ENCODE peak calls at places on chromosomes 13 and 19, in eight cellular contexts. P is heart left ventricle; Z is tibial nerve; O is left ventricle myocardium inferior; D is neural progenitor cell; T is CD8-positive, alpha-beta memory T cell; C is cardiac muscle cell; J is dorsolateral prefrontal cortex. S is an unnamed sample.
A peak's percentile ranks its signal among the peaks of the same experiment; 100 is the strongest.

GRCh38 chr13:38821753-38822551 is 135.1 kb downstream of the FREM2 start:
- DNase-seq in P (no peak), Z (no peak), C (no peak), T (no peak), O (no peak), J (peak; percentile 50), D (no peak), S (no peak)

GRCh38 chr19:13830761-13831481 is 35.7 kb downstream of the ZSWIM4 start:
- DNase-seq in J (no peak), D (no peak), Z (no peak), T (peak; percentile 34), C (no peak), O (no peak), P (no peak), S (peak; percentile 48)

GRCh38 chr13:78499802-78500201 is 103.5 kb downstream of the POU4F1 start:
- DNase-seq in T (no peak), D (peak; percentile 45), C (no peak), P (no peak), O (no peak), Z (no peak), J (no peak), S (no peak)

GRCh38 chr19:44207126-44207803 is 5.1 kb upstream of the ZNF227 start:
- DNase-seq in J (peak; percentile 88), O (peak; percentile 89), Z (peak; percentile 62), D (peak; percentile 94), T (peak; percentile 74), P (peak; percentile 93), C (peak; percentile 94), S (peak; percentile 93)

GRCh38 chr19:44051654-44052402 is at the start of gene ZNF223:
- DNase-seq in D (peak; percentile 94), Z (peak; percentile 85), P (peak; percentile 97), C (peak; percentile 96), J (peak; percentile 95), O (peak; percentile 94), T (peak; percentile 23), S (peak; percentile 91)

GRCh38 chr19:27736225-27736624 is 1476.7 kb downstream of the UQCRFS1 start:
- DNase-seq in T (no peak), Z (no peak), C (no peak), D (no peak), J (no peak), P (no peak), O (no peak), S (no peak)

GRCh38 chr13:93762703-93763102 is 536.1 kb downstream of the GPC6 start:
- DNase-seq in J (no peak), D (no peak), C (no peak), P (no peak), T (no peak), O (no peak), Z (no peak), S (no peak)

GRCh38 chr13:39417643-39418042 is 185.3 kb downstream of the LHFPL6 start:
- DNase-seq in O (no peak), J (no peak), P (no peak), D (peak; percentile 49), C (no peak), T (no peak), Z (no peak), S (peak; percentile 52)

GRCh38 chr13:53012707-53013106 is 15.9 kb upstream of the OLFM4 start:
- DNase-seq in Z (no peak), T (no peak), D (no peak), P (no peak), J (no peak), O (no peak), C (no peak), S (no peak)

GRCh38 chr19:28482221-28482620 is 730.7 kb downstream of the UQCRFS1 start:
- DNase-seq in D (no peak), O (no peak), C (no peak), P (no peak), J (no peak), T (no peak), Z (no peak), S (no peak)

GRCh38 chr19:48194041-48194871 is 23.8 kb downstream of the ZSWIM9 start:
- DNase-seq in O (no peak), C (peak; percentile 28), J (no peak), T (no peak), D (peak; percentile 48), P (no peak), Z (no peak), S (no peak)

GRCh38 chr19:29422686-29423085 is 103.1 kb upstream of the VSTM2B start:
- DNase-seq in O (no peak), Z (no peak), P (no peak), T (no peak), D (no peak), C (no peak), J (no peak), S (no peak)

GRCh38 chr13:87777395-87777794 is 106.2 kb downstream of the SLITRK5 start:
- DNase-seq in C (peak; percentile 11), J (no peak), O (no peak), D (peak; percentile 25), P (no peak), T (no peak), Z (no peak), S (no peak)

GRCh38 chr19:44740351-44740824 is 8.1 kb upstream of the BCL3 start:
- DNase-seq in D (no peak), Z (no peak), P (no peak), C (no peak), T (no peak), O (no peak), J (no peak), S (no peak)

GRCh38 chr19:41426952-41427646 is at the start of gene B3GNT8:
- DNase-seq in D (peak; percentile 95), T (peak; percentile 52), C (peak; percentile 94), P (peak; percentile 92), O (peak; percentile 90), J (no peak), Z (peak; percentile 82), S (peak; percentile 69)

GRCh38 chr19:17687857-17688784 is at the start of gene UNC13A:
- DNase-seq in D (peak; percentile 92), P (peak; percentile 53), T (peak; percentile 31), Z (no peak), O (peak; percentile 40), C (peak; percentile 86), J (peak; percentile 79), S (no peak)

GRCh38 chr13:41398494-41399190 is 58.7 kb upstream of the RGCC start:
- DNase-seq in D (no peak), Z (no peak), J (no peak), T (no peak), P (no peak), O (no peak), C (no peak), S (no peak)

GRCh38 chr19:13797870-13798269 is 2.6 kb downstream of the ZSWIM4 start:
- DNase-seq in T (no peak), O (no peak), P (no peak), C (no peak), J (no peak), D (no peak), Z (no peak), S (peak; percentile 85)

GRCh38 chr19:46081928-46082727 is 41.3 kb upstream of the IGFL4 start:
- DNase-seq in C (peak; percentile 69), P (no peak), J (no peak), D (peak; percentile 65), T (no peak), Z (no peak), O (no peak), S (peak; percentile 70)

GRCh38 chr19:6668696-6669095 is 1.3 kb downstream of the TNFSF14 start:
- DNase-seq in O (no peak), T (no peak), P (no peak), D (no peak), J (no peak), Z (no peak), C (no peak), S (no peak)
- H3K4me3 ChIP-seq in O (no peak overlapping the region), T (peak overlapping the region; percentile 86), P (peak overlapping the region; percentile 55), D (no peak overlapping the region), J (no peak overlapping the region), Z (no peak overlapping the region), C (no peak overlapping the region), S (no peak overlapping the region)

DNA sequence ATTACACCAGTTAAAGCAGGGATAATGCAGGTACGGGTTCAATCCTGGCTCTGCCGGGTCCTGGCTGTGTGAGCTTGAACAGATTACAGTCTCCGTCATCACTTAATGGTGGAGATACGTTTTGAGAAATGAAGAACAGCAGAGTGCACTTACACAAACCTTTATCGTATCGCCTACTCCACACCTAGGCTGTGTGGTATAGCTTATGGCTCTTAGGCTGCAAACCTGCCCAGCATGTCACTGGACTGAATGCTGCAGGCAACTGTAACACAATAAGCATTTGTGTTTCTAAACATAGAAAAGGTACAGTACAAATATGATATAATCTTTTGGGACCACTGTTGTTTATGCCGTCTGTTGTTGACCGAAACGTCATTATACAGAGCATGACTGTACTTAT is 11.5 kb downstream of the KRTDAP start:
- DNase-seq in D (no peak), C (peak; percentile 17), T (no peak), P (no peak), Z (no peak), O (no peak), J (no peak), S (no peak)
- H3K4me3 ChIP-seq in D (no peak overlapping the region), C (no peak overlapping the region), T (no peak overlapping the region), P (no peak overlapping the region), Z (no peak overlapping the region), O (no peak overlapping the region), J (no peak overlapping the region), S (no peak overlapping the region)

DNA sequence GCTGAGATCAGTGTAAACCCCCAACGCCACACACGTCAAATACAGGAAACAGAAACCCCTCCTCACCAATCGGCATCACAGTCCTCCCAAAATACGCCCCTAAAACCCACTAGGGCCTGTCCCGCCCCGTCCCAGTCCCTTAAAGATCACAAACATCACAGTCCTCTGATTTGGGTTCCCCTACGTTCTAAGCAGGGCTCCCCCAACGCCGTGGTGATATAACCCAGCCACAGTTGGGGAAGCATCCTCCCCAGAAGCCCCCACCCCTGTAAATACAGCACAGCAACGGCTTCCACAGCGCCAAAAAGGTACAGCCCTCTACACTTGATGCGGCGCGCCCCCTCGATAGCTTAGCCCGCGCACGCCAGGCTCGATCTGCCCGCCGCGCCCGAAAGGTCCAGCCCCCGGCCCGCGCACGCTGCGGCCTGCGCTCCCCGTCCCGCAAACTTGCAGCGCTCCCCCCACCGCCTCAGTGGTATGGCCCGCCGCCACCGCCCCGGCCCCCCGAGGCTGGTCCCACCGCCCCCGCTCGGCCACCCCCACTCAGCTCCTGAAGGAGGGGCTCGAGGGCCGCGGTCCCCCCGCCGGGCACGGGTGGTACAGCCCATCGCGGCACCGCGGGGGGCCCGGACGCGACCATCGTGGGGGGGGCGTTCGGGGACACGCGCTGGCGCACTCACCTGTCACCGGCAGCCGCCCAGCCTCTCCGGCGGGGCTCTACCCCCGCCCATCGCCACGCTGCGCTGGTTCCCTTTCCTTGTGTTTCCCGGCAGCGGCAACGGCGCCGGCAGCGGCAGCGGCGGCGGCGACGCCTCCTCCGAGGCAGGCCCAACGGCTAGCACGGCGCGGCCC is at the start of gene AKT2:
- DNase-seq in O (peak; percentile 66), J (peak; percentile 82), T (peak; percentile 73), Z (no peak), C (peak; percentile 88), D (peak; percentile 94), P (peak; percentile 72), S (peak; percentile 38)
- H3K4me3 ChIP-seq in O (peak within 1 kb of the TSS; percentile 83), J (peak within 1 kb of the TSS; percentile 91), T (peak within 1 kb of the TSS; percentile 85), Z (peak within 1 kb of the TSS; percentile 97), C (peak within 1 kb of the TSS; percentile 56), D (peak within 1 kb of the TSS; percentile 94), P (peak within 1 kb of the TSS; percentile 90), S (peak within 1 kb of the TSS; percentile 85)

DNA sequence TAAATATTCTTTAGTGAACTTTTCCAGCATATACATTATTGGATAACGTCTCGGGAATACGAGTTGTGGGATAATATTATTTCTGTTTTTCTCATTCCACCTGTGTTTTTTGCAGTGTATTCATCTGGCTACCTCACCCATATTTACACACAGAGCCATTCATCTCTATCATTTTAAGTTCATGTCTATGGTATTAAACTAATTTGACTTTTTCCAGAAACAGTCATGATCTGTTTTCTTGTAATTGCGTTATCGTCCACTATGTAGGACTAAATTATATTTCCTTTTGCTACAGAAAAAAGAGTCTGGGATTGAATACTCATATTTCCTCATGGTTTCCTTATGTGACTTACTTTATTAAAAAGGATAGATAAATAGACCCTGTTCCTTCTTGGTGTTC is 2.7 kb downstream of the ATP11A start:
- DNase-seq in O (no peak), J (no peak), Z (no peak), T (no peak), P (no peak), C (no peak), D (no peak), S (no peak)
- H3K4me3 ChIP-seq in O (peak overlapping the region; percentile 99), J (no peak overlapping the region), Z (no peak overlapping the region), T (no peak overlapping the region), P (peak overlapping the region; percentile 99), C (peak overlapping the region; percentile 99), D (peak overlapping the region; percentile 98), S (no peak overlapping the region)